ENCODE peak calls at places on chromosomes 13 and 19, in four cellular contexts. P is mucosa of descending colon; D is astrocyte; E is CD4-positive, alpha-beta T cell. W is an unnamed sample.

GRCh38 chr13:53342623-53343022 is 314.0 kb downstream of the OLFM4 start:
- DNase-seq in P (no peak), D (no peak), E (no peak), W (no peak)

GRCh38 chr13:106714271-106714670 is 146.3 kb upstream of the ARGLU1 start:
- DNase-seq in P (no peak), D (no peak), E (no peak), W (no peak)

GRCh38 chr19:6018786-6019185 is 40.8 kb upstream of the RANBP3 start:
- DNase-seq in P (no peak), D (no peak), E (no peak), W (no peak)

GRCh38 chr19:46372901-46373572 is 26.1 kb downstream of the PPP5C start:
- DNase-seq in P (no peak), D (peak; percentile 47), E (peak; percentile 26), W (no peak)

GRCh38 chr19:52689804-52690394 is 44.9 kb downstream of the ZNF611 start:
- DNase-seq in P (peak; percentile 61), D (no peak), E (peak; percentile 57), W (no peak)

GRCh38 chr13:41809962-41810361 is 150.9 kb downstream of the VWA8 start:
- DNase-seq in P (no peak), D (no peak), E (no peak), W (no peak)

GRCh38 chr13:79548886-79549285 is 67.9 kb downstream of the NDFIP2 start:
- DNase-seq in P (no peak), D (no peak), E (no peak), W (peak; percentile 13)

GRCh38 chr19:16927883-16928282 is 39.1 kb downstream of the F2RL3 start:
- DNase-seq in P (no peak), D (no peak), E (no peak), W (no peak)

GRCh38 chr19:7506385-7507328 is 9.2 kb upstream of the ZNF358 start:
- DNase-seq in P (peak; percentile 96), D (peak; percentile 68), E (no peak), W (peak; percentile 40)

GRCh38 chr13:80957019-80957650 is 616.2 kb upstream of the SPRY2 start:
- DNase-seq in P (no peak), D (no peak), E (no peak), W (no peak)

GRCh38 chr19:35011091-35011689 is 11.1 kb downstream of the GRAMD1A start:
- DNase-seq in P (peak; percentile 34), D (no peak), E (no peak), W (no peak)

GRCh38 chr13:23609414-23610186 is 39.4 kb downstream of the TNFRSF19 start:
- DNase-seq in P (no peak), D (peak; percentile 69), E (no peak), W (peak; percentile 39)

GRCh38 chr19:10744222-10744847 is 26.5 kb downstream of the DNM2 start:
- DNase-seq in P (peak; percentile 66), D (no peak), E (no peak), W (no peak)

GRCh38 chr13:106534844-106535551 is 464 bp downstream of the EFNB2 start:
- DNase-seq in P (peak; percentile 65), D (peak; percentile 35), E (no peak), W (no peak)

GRCh38 chr13:95603887-95604533 is 40.5 kb downstream of the DZIP1 start:
- DNase-seq in P (no peak), D (peak; percentile 70), E (no peak), W (no peak)

GRCh38 chr13:25503856-25504255 is 132.1 kb downstream of the ATP8A2 start:
- DNase-seq in P (no peak), D (no peak), E (no peak), W (no peak)

GRCh38 chr13:41601718-41602445 is 144.5 kb downstream of the RGCC start:
- DNase-seq in P (no peak), D (no peak), E (no peak), W (peak; percentile 43)

GRCh38 chr13:29847501-29847983 is 2.9 kb downstream of the UBL3 start:
- DNase-seq in P (no peak), D (peak; percentile 45), E (no peak), W (peak; percentile 56)

GRCh38 chr19:33687761-33688656 is 66.3 kb downstream of the CHST8 start:
- DNase-seq in P (no peak), D (no peak), E (peak; percentile 20), W (no peak)

GRCh38 chr13:40813662-40814454 is 24.4 kb downstream of the SLC25A15 start:
- DNase-seq in P (peak; percentile 31), D (no peak), E (no peak), W (peak; percentile 23)

GRCh38 chr13:101706651-101707050 is 254.2 kb downstream of the ITGBL1 start:
- DNase-seq in P (no peak), D (peak; percentile 74), E (no peak), W (peak; percentile 88)

GRCh38 chr19:1084024-1084868 is 10.9 kb downstream of the POLR2E start:
- DNase-seq in P (peak; percentile 48), D (no peak), E (no peak), W (no peak)

GRCh38 chr13:20416223-20416622 is 109.4 kb downstream of the CRYL1 start:
- DNase-seq in P (no peak), D (no peak), E (no peak), W (no peak)

GRCh38 chr13:20412761-20413355 is 112.8 kb downstream of the CRYL1 start:
- DNase-seq in P (no peak), D (no peak), E (no peak), W (no peak)

GRCh38 chr13:20415288-20415644 is 110.4 kb downstream of the CRYL1 start:
- DNase-seq in P (no peak), D (no peak), E (no peak), W (no peak)

GRCh38 chr13:20415694-20416107 is 110.0 kb downstream of the CRYL1 start:
- DNase-seq in P (no peak), D (no peak), E (no peak), W (no peak)

GRCh38 chr13:20414475-20415287 is 111.0 kb downstream of the CRYL1 start:
- DNase-seq in P (peak; percentile 58), D (no peak), E (no peak), W (no peak)
- TF ChIP-seq CTCF in P (no peak), D (no peak), E (no peak), W (no peak)

GRCh38 chr19:14434157-14434501 is 1.0 kb downstream of the PKN1 start:
- DNase-seq in P (no peak), D (no peak), E (no peak), W (no peak)
- TF ChIP-seq CTCF in P (no peak), D (no peak), E (no peak), W (peak; percentile 17)

GRCh38 chr19:9353011-9353410 is 9.8 kb upstream of the ZNF177 start:
- DNase-seq in P (no peak), D (no peak), E (no peak), W (no peak)

GRCh38 chr19:9345005-9345404 is 17.8 kb upstream of the ZNF177 start:
- DNase-seq in P (no peak), D (no peak), E (no peak), W (no peak)

GRCh38 chr19:9352505-9352904 is 10.3 kb upstream of the ZNF177 start:
- DNase-seq in P (no peak), D (no peak), E (no peak), W (no peak)

GRCh38 chr19:9348671-9349070 is 14.1 kb upstream of the ZNF177 start:
- DNase-seq in P (no peak), D (no peak), E (no peak), W (no peak)

DNA sequence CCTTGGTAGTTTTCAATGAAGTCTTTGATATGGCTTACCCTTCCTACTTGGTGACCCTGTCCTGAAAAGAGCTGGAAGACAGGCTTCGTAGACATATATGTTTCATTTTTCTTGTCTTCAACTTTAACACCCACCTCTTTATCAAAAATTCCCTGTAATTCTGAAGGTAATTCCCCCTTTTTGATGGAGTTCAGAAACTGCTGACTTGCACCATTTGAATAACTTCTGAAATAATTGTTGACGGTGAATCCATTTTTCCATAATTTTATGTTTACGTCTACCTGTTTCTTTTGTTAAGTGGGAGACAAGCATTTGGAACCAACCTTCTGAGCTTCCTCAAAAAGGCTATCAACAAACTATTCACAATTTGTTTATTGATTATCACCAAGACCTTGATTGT is 14.6 kb upstream of the ZNF177 start:
- DNase-seq in P (no peak), D (no peak), E (no peak), W (no peak)
- TF ChIP-seq CTCF in P (no peak), D (no peak), E (no peak), W (no peak)

DNA sequence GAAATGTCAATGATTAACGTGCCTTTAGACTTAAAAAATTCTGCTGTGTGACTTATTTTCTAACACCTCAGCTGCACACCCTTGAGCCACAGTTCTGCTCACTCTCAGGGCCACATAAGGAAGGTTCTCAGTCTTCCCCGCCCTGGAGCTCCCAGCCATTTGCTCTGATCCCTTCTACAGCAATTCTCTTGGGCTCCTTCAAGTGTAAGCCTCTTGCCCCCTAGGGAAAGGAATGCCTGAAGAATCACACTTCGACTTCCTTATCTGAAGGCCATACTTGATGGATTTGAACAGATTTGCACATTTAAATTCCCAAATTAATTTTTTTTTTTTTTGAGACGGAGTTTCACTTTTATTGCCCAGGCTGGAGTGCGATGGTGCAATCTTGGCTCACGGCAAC is 44.2 kb downstream of the RASA3 start:
- DNase-seq in P (no peak), D (no peak), E (no peak), W (no peak)
- TF ChIP-seq CTCF in P (no peak), D (no peak), E (no peak), W (peak; percentile 17)

GRCh38 chr19:37317403-37318209 is 53.3 kb upstream of the ZNF527 start:
- DNase-seq in P (peak; percentile 96), D (peak; percentile 100), E (peak; percentile 92), W (peak; percentile 99)
- TF ChIP-seq CTCF in P (peak; percentile 49), D (no peak), E (peak; percentile 19), W (peak; percentile 64)

GRCh38 chr19:50154529-50154928 is 8.6 kb downstream of the IZUMO2 start:
- DNase-seq in P (no peak), D (no peak), E (no peak), W (no peak)

GRCh38 chr19:50158577-50158976 is 4.5 kb downstream of the IZUMO2 start:
- DNase-seq in P (no peak), D (no peak), E (no peak), W (no peak)

GRCh38 chr19:50159078-50159477 is 4.0 kb downstream of the IZUMO2 start:
- DNase-seq in P (no peak), D (no peak), E (no peak), W (no peak)

GRCh38 chr19:50152578-50152977 is 10.5 kb downstream of the IZUMO2 start:
- DNase-seq in P (no peak), D (no peak), E (no peak), W (no peak)

DNA sequence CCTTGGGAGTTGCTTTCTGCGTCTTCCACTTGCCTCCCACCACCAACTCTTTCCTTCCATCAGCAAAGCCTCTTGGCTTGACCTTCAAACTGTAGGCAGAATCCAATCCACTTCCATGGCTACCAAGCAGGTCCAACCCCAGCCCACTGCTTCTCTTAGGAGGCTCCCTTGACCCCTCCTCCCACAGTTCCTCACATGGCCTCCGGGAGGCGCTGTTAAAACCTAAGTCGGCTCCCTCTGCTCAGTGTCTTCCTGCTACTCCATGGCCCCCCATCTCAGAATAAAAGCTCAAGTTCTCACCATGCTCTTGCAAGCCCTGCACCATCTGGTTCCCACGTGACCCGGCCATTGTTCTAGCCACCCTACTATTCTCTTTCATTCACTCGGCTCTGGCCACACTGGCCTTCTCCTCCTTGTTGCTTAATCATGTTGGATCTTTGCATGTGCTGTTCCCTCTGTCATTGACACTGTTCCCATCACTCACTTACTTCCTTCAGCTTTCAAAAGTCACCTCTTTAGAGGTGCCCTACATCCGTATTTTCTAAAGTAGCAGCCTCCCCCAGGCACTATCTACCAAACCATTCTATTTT is 7.5 kb downstream of the IZUMO2 start:
- DNase-seq in P (no peak), D (no peak), E (no peak), W (no peak)
- TF ChIP-seq CTCF in P (no peak), D (no peak), E (no peak), W (peak; percentile 47)

GRCh38 chr19:3931041-3931440 is 1.8 kb upstream of the NMRK2 start:
- DNase-seq in P (peak; percentile 35), D (no peak), E (no peak), W (no peak)
- TF ChIP-seq CTCF in P (no peak), D (no peak), E (no peak), W (no peak)

W was measured in HFFc6.